ENCODE peak calls at places on chromosomes 1 and 21, in six cellular contexts. O, E, Q, X, H and B are unnamed samples.

GRCh38 chr1:108897865-108898720 is 21.3 kb downstream of the GPSM2 start:
- DNase-seq in O (peak; percentile 46), E (peak; percentile 28), Q (peak; percentile 73), X (peak; percentile 31), H (peak; percentile 50), B (no peak)

GRCh38 chr1:36142121-36142520 is 7.2 kb downstream of the TRAPPC3 start:
- DNase-seq in O (no peak), E (no peak), Q (no peak), X (no peak), H (no peak), B (no peak)

GRCh38 chr1:182389619-182390047 is 2.0 kb downstream of the GLUL start:
- DNase-seq in O (peak; percentile 12), E (no peak), Q (no peak), X (no peak), H (no peak), B (no peak)

GRCh38 chr1:119510046-119510445 is 3.0 kb downstream of the HSD3B1 start:
- DNase-seq in O (no peak), E (no peak), Q (no peak), X (no peak), H (no peak), B (no peak)

GRCh38 chr21:36288651-36289243 is 31.2 kb upstream of the MORC3 start:
- DNase-seq in O (no peak), E (no peak), Q (no peak), X (no peak), H (peak; percentile 12), B (no peak)

GRCh38 chr1:51661081-51661518 is 44.2 kb downstream of the OSBPL9 start:
- DNase-seq in O (peak; percentile 74), E (peak; percentile 23), Q (peak; percentile 97), X (no peak), H (peak; percentile 97), B (no peak)

GRCh38 chr1:224340711-224341384 is 10.9 kb upstream of the NVL start:
- DNase-seq in O (no peak), E (no peak), Q (no peak), X (no peak), H (no peak), B (no peak)

GRCh38 chr1:16720403-16721223 is 19.7 kb upstream of the RNU1-4 start:
- DNase-seq in O (no peak), E (no peak), Q (no peak), X (no peak), H (peak; percentile 0), B (peak; percentile 73)

GRCh38 chr1:95117207-95118018 is at the start of gene TLCD4:
- DNase-seq in O (peak; percentile 51), E (peak; percentile 46), Q (peak; percentile 30), X (no peak), H (peak; percentile 14), B (peak; percentile 84)

GRCh38 chr1:210201671-210202070 is 30.9 kb upstream of the SERTAD4 start:
- DNase-seq in O (no peak), E (no peak), Q (no peak), X (peak; percentile 1), H (peak; percentile 24), B (no peak)

GRCh38 chr1:177979272-177979671 is 9.4 kb upstream of the SEC16B start:
- DNase-seq in O (no peak), E (no peak), Q (no peak), X (no peak), H (no peak), B (no peak)

GRCh38 chr1:177976596-177976995 is 6.7 kb upstream of the SEC16B start:
- DNase-seq in O (no peak), E (no peak), Q (no peak), X (peak; percentile 71), H (no peak), B (no peak)

GRCh38 chr1:177973585-177973984 is 3.7 kb upstream of the SEC16B start:
- DNase-seq in O (no peak), E (no peak), Q (no peak), X (no peak), H (no peak), B (no peak)

GRCh38 chr1:177978530-177978929 is 8.7 kb upstream of the SEC16B start:
- DNase-seq in O (no peak), E (no peak), Q (no peak), X (no peak), H (no peak), B (no peak)

GRCh38 chr1:177975588-177976495 is 6.0 kb upstream of the SEC16B start:
- DNase-seq in O (peak; percentile 87), E (no peak), Q (peak; percentile 61), X (peak; percentile 34), H (peak; percentile 85), B (no peak)
- TF ChIP-seq CTCF in O (no peak), E (no peak), Q (no peak), X (no peak), H (no peak), B (no peak)

GRCh38 chr1:55826413-55827080 is 611.4 kb upstream of the USP24 start:
- DNase-seq in O (no peak), E (no peak), Q (no peak), X (no peak), H (no peak), B (no peak)

GRCh38 chr1:55827350-55827749 is 612.2 kb upstream of the USP24 start:
- DNase-seq in O (no peak), E (no peak), Q (peak; percentile 84), X (peak; percentile 61), H (peak; percentile 96), B (no peak)

GRCh38 chr1:55825486-55825885 is 610.3 kb upstream of the USP24 start:
- DNase-seq in O (no peak), E (no peak), Q (no peak), X (no peak), H (no peak), B (no peak)

GRCh38 chr1:55823521-55824296 is 608.5 kb upstream of the USP24 start:
- DNase-seq in O (no peak), E (no peak), Q (peak; percentile 26), X (no peak), H (peak; percentile 64), B (no peak)

GRCh38 chr1:55822896-55823295 is 607.7 kb upstream of the USP24 start:
- DNase-seq in O (no peak), E (no peak), Q (no peak), X (no peak), H (no peak), B (no peak)
- TF ChIP-seq CTCF in O (no peak), E (no peak), Q (no peak), X (no peak), H (no peak), B (no peak)

GRCh38 chr1:204445860-204446412 is 34.3 kb upstream of the PPP1R15B start:
- DNase-seq in O (no peak), E (peak; percentile 54), Q (no peak), X (no peak), H (no peak), B (no peak)
- TF ChIP-seq CTCF in O (no peak), E (no peak), Q (peak; percentile 60), X (peak; percentile 73), H (no peak), B (no peak)

GRCh38 chr1:212920895-212921294 is 29.4 kb upstream of the VASH2 start:
- DNase-seq in O (no peak), E (no peak), Q (no peak), X (no peak), H (no peak), B (no peak)
- TF ChIP-seq CTCF in O (no peak), E (peak; percentile 19), Q (peak; percentile 36), X (peak; percentile 47), H (no peak), B (no peak)

GRCh38 chr1:188941986-188942385 is 1535.7 kb downstream of the BRINP3 start:
- DNase-seq in O (no peak), E (no peak), Q (no peak), X (no peak), H (no peak), B (no peak)

DNA sequence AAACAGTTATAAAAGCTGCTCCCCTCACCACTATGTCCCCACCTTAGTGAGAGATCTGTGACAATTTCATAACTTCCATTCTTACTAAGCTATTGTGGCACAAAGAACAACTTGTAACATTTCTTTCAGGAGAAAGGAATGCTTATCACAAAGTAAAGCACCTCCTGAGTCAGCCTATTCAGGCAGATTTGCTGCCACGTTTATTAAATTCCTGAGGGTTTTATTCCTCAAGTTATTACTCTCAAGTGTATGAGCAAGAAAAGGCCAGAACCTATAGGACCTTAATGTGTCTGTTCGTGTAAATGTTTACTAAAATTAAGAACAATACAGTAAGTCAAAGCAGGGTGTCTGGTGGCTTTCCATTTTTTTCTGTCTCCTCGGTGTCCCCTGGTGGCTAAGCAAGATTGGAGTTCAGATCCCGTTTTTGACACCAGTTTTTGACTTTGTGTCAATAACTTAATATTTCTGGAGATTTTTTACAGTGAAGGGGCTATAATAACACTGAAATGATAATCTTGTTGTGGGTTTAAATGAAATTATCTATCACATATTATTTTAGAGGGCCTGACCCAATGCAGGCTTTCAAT is 1539.6 kb downstream of the BRINP3 start:
- DNase-seq in O (no peak), E (no peak), Q (peak; percentile 22), X (peak; percentile 77), H (peak; percentile 41), B (no peak)
- TF ChIP-seq CTCF in O (no peak), E (peak; percentile 44), Q (peak; percentile 54), X (peak; percentile 34), H (peak; percentile 26), B (no peak)

DNA sequence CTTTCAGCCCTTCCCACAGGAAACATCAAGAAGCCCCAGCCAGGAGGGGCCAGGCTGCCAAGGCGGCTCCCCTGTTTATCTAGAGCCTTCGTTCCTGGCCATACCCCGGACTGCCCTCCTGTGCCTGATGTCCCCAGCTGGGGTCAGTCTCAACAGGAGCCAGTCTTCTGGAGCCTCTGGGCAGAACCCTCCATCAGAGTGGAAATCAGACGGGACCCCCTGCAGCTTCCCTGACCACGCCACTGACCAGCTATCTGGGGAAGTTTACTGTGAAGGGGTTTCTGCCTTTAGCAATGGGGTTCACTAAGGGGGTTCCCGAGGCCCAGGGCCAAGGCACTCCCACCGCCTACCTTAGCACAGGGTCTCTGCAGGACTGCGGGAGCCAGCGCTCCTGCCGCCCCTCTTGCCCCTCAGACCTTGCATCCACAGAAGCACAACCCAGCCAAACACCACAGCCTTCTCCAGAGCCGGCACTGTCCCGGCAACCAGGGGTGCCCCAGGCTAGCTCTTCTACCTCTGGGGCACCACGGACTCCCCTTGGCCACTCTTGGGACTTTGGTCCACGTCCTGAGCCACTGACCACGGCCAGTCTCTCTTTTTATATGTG is 3.5 kb upstream of the MTFR1L start:
- DNase-seq in O (no peak), E (no peak), Q (no peak), X (no peak), H (no peak), B (peak; percentile 62)
- TF ChIP-seq CTCF in O (no peak), E (no peak), Q (no peak), X (no peak), H (no peak), B (no peak)

GRCh38 chr1:106022312-106022902 is 1034.1 kb upstream of the PRMT6 start:
- DNase-seq in O (peak; percentile 12), E (no peak), Q (peak; percentile 24), X (no peak), H (no peak), B (no peak)
- TF ChIP-seq CTCF in O (peak; percentile 44), E (peak; percentile 6), Q (peak; percentile 27), X (peak; percentile 14), H (peak; percentile 29), B (no peak)

DNA sequence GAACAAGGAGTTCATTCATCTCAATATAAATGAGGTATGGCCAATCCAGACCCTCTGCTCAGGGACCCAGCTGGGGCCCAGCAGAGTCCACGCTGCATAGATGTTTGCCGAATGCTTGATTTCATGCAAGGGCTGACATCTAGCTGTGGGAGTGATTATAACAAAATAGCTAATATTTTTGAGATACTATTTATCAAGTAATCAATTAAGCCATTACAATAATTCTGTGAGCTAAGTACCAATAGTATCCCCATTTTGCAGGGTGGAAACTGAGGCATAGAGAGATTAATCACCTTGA is 50.9 kb downstream of the CAPN9 start:
- DNase-seq in O (no peak), E (no peak), Q (no peak), X (no peak), H (no peak), B (no peak)
- TF ChIP-seq CTCF in O (no peak), E (peak; percentile 39), Q (no peak), X (no peak), H (no peak), B (peak; percentile 41)

GRCh38 chr1:22286491-22286890 is 143.6 kb upstream of the WNT4 start:
- DNase-seq in O (no peak), E (no peak), Q (no peak), X (no peak), H (no peak), B (peak; percentile 17)
- TF ChIP-seq CTCF in O (no peak), E (no peak), Q (no peak), X (no peak), H (no peak), B (no peak)